ENCODE peak calls at places on chromosomes 11 and 22, in four cellular contexts. I is A673, N is right lobe of liver, A is endodermal cell. Q is an unnamed sample.

GRCh38 chr11:2885017-2885675 is 429 bp downstream of the CDKN1C start:
- DNase-seq in I (peak), A (peak), N (peak), Q (peak)

GRCh38 chr11:29319231-29319630 is 697.6 kb downstream of the KCNA4 start:
- DNase-seq in N (no peak), A (no peak), I (no peak), Q (peak)

GRCh38 chr11:9385288-9385902 is 943 bp downstream of the IPO7 start:
- DNase-seq in I (no peak), A (no peak), N (no peak), Q (no peak)

GRCh38 chr22:28792491-28793383 is 7.6 kb downstream of the XBP1 start:
- DNase-seq in A (no peak), I (no peak), N (no peak), Q (no peak)

GRCh38 chr11:126839496-126839895 is 161.1 kb downstream of the KIRREL3 start:
- DNase-seq in A (peak), I (peak), N (no peak), Q (no peak)

GRCh38 chr11:124108158-124108557 is 7.1 kb upstream of the VWA5A start:
- DNase-seq in N (peak), I (peak), A (peak), Q (peak)

GRCh38 chr11:68200639-68201038 is 12.5 kb downstream of the KMT5B start:
- DNase-seq in I (peak), A (no peak), N (no peak), Q (peak)

GRCh38 chr22:19825016-19825339 is 29.7 kb downstream of the GNB1L start:
- DNase-seq in I (no peak), N (no peak), A (no peak), Q (no peak)

GRCh38 chr22:40637181-40638150 is 947 bp upstream of the MRTFA start:
- DNase-seq in N (peak), A (peak), I (no peak), Q (no peak)

GRCh38 chr11:44989831-44990566 is 39.3 kb upstream of the TP53I11 start:
- DNase-seq in A (peak), I (peak), N (no peak), Q (peak)

GRCh38 chr11:104830080-104830479 is 68.2 kb downstream of the CASP12 start:
- DNase-seq in I (peak), N (no peak), A (no peak), Q (peak)

GRCh38 chr11:122101625-122102291 is 14.3 kb downstream of the BLID start:
- DNase-seq in I (peak), N (no peak), A (peak), Q (peak)

GRCh38 chr11:119641991-119642745 is 86.8 kb downstream of the NECTIN1 start:
- DNase-seq in I (peak), A (peak), N (no peak), Q (peak)

GRCh38 chr22:26053737-26054316 is 115.4 kb upstream of the SEZ6L start:
- DNase-seq in N (no peak), I (no peak), A (peak), Q (no peak)

GRCh38 chr11:131962818-131963217 is 592.4 kb downstream of the NTM start:
- DNase-seq in I (no peak), N (no peak), A (no peak), Q (no peak)

GRCh38 chr11:129705341-129705740 is 110.3 kb upstream of the TMEM45B start:
- DNase-seq in I (no peak), A (no peak), N (no peak), Q (no peak)

GRCh38 chr11:2156416-2157182 is 4.4 kb downstream of the INS start:
- DNase-seq in N (peak), A (peak), I (peak), Q (peak)

GRCh38 chr11:1501421-1502167 is 15.0 kb upstream of the MOB2 start:
- DNase-seq in A (no peak), N (peak), I (no peak), Q (no peak)

GRCh38 chr11:103480421-103480820 is 371.2 kb downstream of the DYNC2H1 start:
- DNase-seq in I (peak), N (no peak), A (no peak), Q (no peak)

GRCh38 chr11:26017322-26017860 is 314.5 kb upstream of the ANO3 start:
- DNase-seq in I (no peak), N (no peak), A (no peak), Q (no peak)

GRCh38 chr11:93537022-93537421 is 6.2 kb downstream of the SMCO4 start:
- DNase-seq in I (no peak), A (no peak), N (peak), Q (no peak)

GRCh38 chr11:65945430-65945911 is at the start of gene TSGA10IP:
- DNase-seq in N (no peak), A (peak), I (no peak), Q (no peak)

GRCh38 chr11:65944767-65945166 is 513 bp upstream of the TSGA10IP start:
- DNase-seq in N (no peak), A (no peak), I (no peak), Q (no peak)

GRCh38 chr11:65942531-65942930 is 2.7 kb upstream of the TSGA10IP start:
- DNase-seq in N (no peak), A (no peak), I (no peak), Q (no peak)

GRCh38 chr11:65944191-65944590 is 1.1 kb upstream of the TSGA10IP start:
- DNase-seq in A (no peak), I (no peak), N (no peak), Q (no peak)

GRCh38 chr11:65941720-65942310 is 3.5 kb upstream of the TSGA10IP start:
- DNase-seq in I (no peak), A (no peak), N (no peak), Q (no peak)
- H3K4me3 ChIP-seq in I (no peak), A (no peak), N (no peak), Q (no peak)

DNA sequence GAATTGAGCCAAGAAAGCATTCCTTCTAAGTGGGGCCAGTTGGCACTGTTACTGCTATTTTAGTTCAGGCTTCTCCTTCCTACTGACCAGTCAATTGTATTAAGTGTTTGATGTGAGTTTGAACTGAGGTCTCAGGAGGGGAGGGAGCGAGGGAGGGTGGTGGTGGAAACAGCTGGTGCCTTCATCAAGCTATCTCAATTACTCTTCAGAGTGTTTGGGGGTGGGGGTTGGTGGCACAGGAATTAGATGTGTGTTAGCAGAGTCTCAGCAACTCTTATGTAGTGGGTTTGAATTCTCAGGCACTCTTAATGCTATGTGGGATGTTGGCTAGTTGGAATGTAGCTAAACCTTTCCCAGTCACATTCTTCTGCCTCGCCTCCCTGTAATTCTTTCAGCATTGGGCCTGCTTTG is 14.5 kb downstream of the CTNND1 start:
- DNase-seq in N (no peak), A (peak), I (no peak), Q (peak)
- H3K4me3 ChIP-seq in N (no peak), A (peak), I (no peak), Q (no peak)

DNA sequence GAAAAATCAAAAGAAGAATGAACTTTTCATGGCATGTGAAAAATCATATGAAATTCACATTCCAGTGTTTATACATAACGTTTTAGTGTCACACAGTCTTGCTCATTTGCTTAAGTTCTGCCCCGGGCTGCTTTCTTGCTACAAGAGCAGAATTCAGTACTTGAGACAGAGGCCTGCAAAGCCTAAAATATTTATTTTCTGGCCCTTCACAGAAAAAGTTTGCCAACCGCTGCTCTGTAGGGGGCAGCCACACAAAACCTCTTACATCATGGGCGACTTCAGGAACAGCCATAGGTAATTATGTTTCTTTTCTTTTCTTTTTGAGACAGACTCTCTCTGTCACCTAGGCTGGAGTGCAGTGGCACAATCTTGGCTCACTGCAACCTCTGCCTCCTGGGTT is 1.0 kb upstream of the ATG2A start:
- DNase-seq in N (no peak), A (no peak), I (peak), Q (peak)
- H3K4me3 ChIP-seq in N (peak), A (peak), I (peak), Q (no peak)

GRCh38 chr11:46102843-46103242 is 18.4 kb downstream of the PHF21A start:
- DNase-seq in I (no peak), A (no peak), N (no peak), Q (no peak)

GRCh38 chr11:46099973-46100335 is 21.3 kb downstream of the PHF21A start:
- DNase-seq in N (no peak), A (no peak), I (peak), Q (peak)

GRCh38 chr11:46105902-46106301 is 15.4 kb downstream of the PHF21A start:
- DNase-seq in I (no peak), N (no peak), A (no peak), Q (no peak)

GRCh38 chr11:46105134-46105628 is 16.1 kb downstream of the PHF21A start:
- DNase-seq in N (no peak), A (no peak), I (no peak), Q (peak)

GRCh38 chr11:46100670-46101069 is 20.6 kb downstream of the PHF21A start:
- DNase-seq in I (no peak), N (no peak), A (no peak), Q (no peak)
- H3K4me3 ChIP-seq in I (no peak), N (no peak), A (no peak), Q (no peak)

Q was measured in cardiac fibroblast.